ENCODE peak calls at places on chromosomes 6 and 20, in six cellular contexts. P is mucosa of descending colon, O is astrocyte of the spinal cord, V is BJ, S is transverse colon, D is colonic mucosa. N is an unnamed sample.

GRCh38 chr20:6838181-6838826 is 70.8 kb downstream of the BMP2 start:
- DNase-seq in S (no peak), V (no peak), D (no peak), O (no peak), P (no peak), N (no peak)

GRCh38 chr6:5866547-5867051 is 140.1 kb downstream of the NRN1 start:
- DNase-seq in S (no peak), V (peak), D (no peak), P (no peak), O (peak), N (peak)

GRCh38 chr6:21918081-21918480 is 324.5 kb downstream of the SOX4 start:
- DNase-seq in O (no peak), P (no peak), S (no peak), D (no peak), V (no peak), N (no peak)

GRCh38 chr6:4848382-4849068 is 72.3 kb downstream of the CDYL start:
- DNase-seq in S (peak), V (no peak), O (peak), P (no peak), D (no peak), N (no peak)

GRCh38 chr6:69894578-69895347 is 28.4 kb downstream of the COL19A1 start:
- DNase-seq in V (peak), P (no peak), S (no peak), O (peak), D (no peak), N (peak)

GRCh38 chr6:153787341-153787606 is 251.8 kb upstream of the OPRM1 start:
- DNase-seq in O (no peak), V (no peak), S (peak), D (peak), P (peak), N (no peak)

GRCh38 chr6:18323935-18324707 is 59.8 kb upstream of the DEK start:
- DNase-seq in S (no peak), P (no peak), D (no peak), V (no peak), O (peak), N (no peak)

GRCh38 chr6:20534906-20535305 is 649 bp downstream of the CDKAL1 start:
- DNase-seq in S (no peak), V (no peak), D (no peak), O (peak), P (no peak), N (no peak)

GRCh38 chr6:155782320-155782730 is 326.7 kb upstream of the NOX3 start:
- DNase-seq in P (no peak), S (peak), O (peak), D (peak), V (peak), N (peak)

GRCh38 chr20:49534314-49534713 is 33.6 kb downstream of the PTGIS start:
- DNase-seq in V (no peak), O (peak), S (peak), D (peak), P (no peak), N (peak)

GRCh38 chr6:42012501-42013133 is 37.7 kb upstream of the TAF8 start:
- DNase-seq in D (no peak), O (peak), P (no peak), V (no peak), S (no peak), N (no peak)

GRCh38 chr20:40471261-40471629 is 217.8 kb downstream of the MAFB start:
- DNase-seq in D (peak), P (no peak), O (no peak), S (peak), V (no peak), N (no peak)

GRCh38 chr20:57806476-57806875 is 96.7 kb upstream of the PMEPA1 start:
- DNase-seq in D (no peak), P (no peak), V (no peak), S (no peak), O (no peak), N (no peak)

GRCh38 chr6:42316390-42316970 is 98.8 kb upstream of the MRPS10 start:
- DNase-seq in V (no peak), P (no peak), D (peak), S (peak), O (peak), N (no peak)

GRCh38 chr6:140811642-140812041 is 1321.1 kb upstream of the GJE1 start:
- DNase-seq in O (no peak), S (no peak), P (no peak), V (no peak), D (no peak), N (no peak)

GRCh38 chr20:24388828-24389325 is 80.6 kb upstream of the SYNDIG1 start:
- DNase-seq in P (no peak), O (no peak), V (no peak), S (no peak), D (no peak), N (no peak)

GRCh38 chr6:89335164-89335563 is 17.4 kb downstream of the UBE2J1 start:
- DNase-seq in V (no peak), P (no peak), S (no peak), O (no peak), D (no peak), N (no peak)

GRCh38 chr20:63029358-63030121 is 22.8 kb upstream of the BHLHE23 start:
- DNase-seq in P (peak), D (no peak), V (no peak), S (no peak), O (no peak), N (no peak)

GRCh38 chr6:20202070-20202658 is 10.1 kb downstream of the MBOAT1 start:
- DNase-seq in S (no peak), V (no peak), O (peak), D (no peak), P (no peak), N (peak)

GRCh38 chr6:154537486-154537885 is 27.0 kb upstream of the CNKSR3 start:
- DNase-seq in S (peak), V (no peak), O (no peak), D (peak), P (no peak), N (no peak)

GRCh38 chr6:144659735-144660246 is 374.7 kb downstream of the UTRN start:
- DNase-seq in V (no peak), S (peak), D (peak), P (no peak), O (no peak), N (no peak)

GRCh38 chr6:3022765-3023662 is 23.3 kb downstream of the NQO2 start:
- DNase-seq in P (peak), O (no peak), D (peak), S (no peak), V (no peak), N (no peak)

GRCh38 chr6:170096191-170096802 is 194.6 kb downstream of the DLL1 start:
- DNase-seq in P (no peak), D (no peak), S (no peak), V (no peak), O (no peak), N (no peak)

GRCh38 chr6:169960531-169960890 is 209.1 kb downstream of the ERMARD start:
- DNase-seq in V (no peak), O (no peak), S (no peak), P (no peak), D (peak), N (no peak)

GRCh38 chr20:64112691-64113443 is 5.5 kb upstream of the NPBWR2 start:
- DNase-seq in O (no peak), V (no peak), P (no peak), D (no peak), S (peak), N (no peak)

GRCh38 chr6:2861822-2862164 is 20.1 kb upstream of the SERPINB1 start:
- DNase-seq in O (no peak), P (no peak), D (no peak), S (no peak), V (no peak), N (no peak)

GRCh38 chr6:169248521-169248971 is 5.1 kb downstream of the THBS2 start:
- DNase-seq in O (no peak), S (no peak), P (peak), D (no peak), V (no peak), N (no peak)

GRCh38 chr6:160929831-160930230 is 61.7 kb upstream of the MAP3K4 start:
- DNase-seq in O (no peak), V (no peak), S (no peak), D (no peak), P (no peak), N (no peak)

GRCh38 chr6:168157272-168158007 is 78.4 kb upstream of the FRMD1 start:
- DNase-seq in D (peak), V (peak), P (no peak), S (no peak), O (peak), N (peak)

GRCh38 chr6:107292570-107293285 is 166.6 kb downstream of the PDSS2 start:
- DNase-seq in P (no peak), V (no peak), D (no peak), S (no peak), O (no peak), N (no peak)

GRCh38 chr20:62413896-62414481 is 6.9 kb upstream of the CABLES2 start:
- DNase-seq in D (no peak), O (no peak), V (no peak), P (no peak), S (no peak), N (no peak)

GRCh38 chr20:48079028-48079427 is 293.7 kb upstream of the SULF2 start:
- DNase-seq in O (no peak), V (no peak), D (no peak), S (no peak), P (no peak), N (no peak)

GRCh38 chr20:33648396-33649004 is 13.6 kb upstream of the C20orf144 start:
- DNase-seq in V (no peak), O (peak), S (no peak), P (no peak), D (no peak), N (no peak)

GRCh38 chr20:2460752-2461424 is 9.7 kb downstream of the SNRPB start:
- DNase-seq in O (no peak), P (no peak), D (no peak), V (no peak), S (no peak), N (no peak)
- H3K4me3 ChIP-seq in O (no peak), P (no peak), D (no peak), V (no peak), S (no peak), N (no peak)

GRCh38 chr20:1870792-1871550 is 24.2 kb upstream of the SIRPA start:
- DNase-seq in O (no peak), P (peak), V (no peak), D (no peak), S (no peak), N (no peak)

GRCh38 chr20:1863296-1863695 is 31.9 kb upstream of the SIRPA start:
- DNase-seq in V (no peak), S (no peak), D (no peak), P (no peak), O (no peak), N (no peak)

GRCh38 chr20:1867495-1868260 is 27.5 kb upstream of the SIRPA start:
- DNase-seq in V (no peak), D (no peak), O (no peak), P (no peak), S (no peak), N (no peak)

GRCh38 chr20:1868856-1869255 is 26.4 kb upstream of the SIRPA start:
- DNase-seq in S (no peak), V (no peak), O (peak), P (no peak), D (no peak), N (no peak)

GRCh38 chr20:1866834-1867233 is 28.4 kb upstream of the SIRPA start:
- DNase-seq in D (no peak), P (no peak), S (no peak), V (no peak), O (no peak), N (no peak)
- H3K4me3 ChIP-seq in D (no peak), P (no peak), S (no peak), V (no peak), O (no peak), N (no peak)

GRCh38 chr6:27178860-27179259 is 68.6 kb upstream of the PRSS16 start:
- DNase-seq in D (no peak), V (no peak), O (no peak), S (no peak), P (no peak), N (no peak)
- H3K4me3 ChIP-seq in D (peak), V (peak), O (peak), S (peak), P (no peak), N (peak)

GRCh38 chr6:11705069-11705468 is 73.5 kb downstream of the ADTRP start:
- DNase-seq in P (no peak), V (no peak), D (no peak), S (no peak), O (no peak), N (no peak)
- H3K4me3 ChIP-seq in P (no peak), V (no peak), D (no peak), S (no peak), O (no peak), N (no peak)

GRCh38 chr6:27157461-27158315 is 89.8 kb upstream of the PRSS16 start:
- DNase-seq in S (peak), D (peak), P (peak), O (peak), V (no peak), N (no peak)

GRCh38 chr6:27158316-27158643 is 89.2 kb upstream of the PRSS16 start:
- DNase-seq in S (no peak), D (no peak), P (no peak), V (no peak), O (no peak), N (no peak)

GRCh38 chr6:27159725-27160124 is 87.8 kb upstream of the PRSS16 start:
- DNase-seq in O (no peak), S (no peak), P (no peak), V (no peak), D (no peak), N (no peak)

GRCh38 chr6:27154696-27155095 is 92.8 kb upstream of the PRSS16 start:
- DNase-seq in P (no peak), V (no peak), O (no peak), D (no peak), S (no peak), N (no peak)

DNA sequence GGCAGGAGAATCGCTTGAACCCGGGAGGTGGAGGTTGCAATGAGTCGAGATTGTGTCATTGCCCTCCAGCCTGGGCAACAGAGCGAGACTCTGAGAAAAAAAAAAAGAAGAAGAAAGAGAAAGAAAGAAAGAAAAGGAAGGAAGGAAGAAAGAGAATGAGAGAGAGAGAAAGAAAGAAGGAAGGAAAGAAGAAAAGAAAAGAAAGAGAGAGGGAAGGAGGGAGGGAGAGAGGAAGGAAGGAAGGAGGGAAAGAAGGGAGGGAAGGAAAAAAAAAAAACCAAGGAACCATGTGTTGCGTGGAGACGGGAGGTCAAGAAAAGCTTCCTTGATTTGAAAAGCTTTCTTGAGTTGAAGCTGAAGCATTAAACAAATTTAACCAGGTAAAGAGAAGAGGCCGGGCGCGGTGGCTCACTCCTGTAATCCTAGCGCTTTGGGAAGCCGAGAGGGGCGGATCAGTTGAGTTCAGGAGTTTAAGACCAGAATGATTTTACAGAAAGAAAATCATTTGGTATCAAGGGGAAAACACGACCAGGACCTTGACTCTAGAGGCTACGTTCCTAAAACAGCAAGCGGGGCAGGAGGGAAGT is 90.5 kb upstream of the PRSS16 start:
- DNase-seq in P (no peak), O (no peak), S (no peak), D (no peak), V (no peak), N (no peak)
- H3K4me3 ChIP-seq in P (no peak), O (peak), S (peak), D (peak), V (peak), N (peak)